ENCODE peak calls at places on chromosome 3, in four cellular contexts. E, A, F and W are unnamed samples.

GRCh38 chr3:49910409-49911123 is 6.9 kb upstream of the MST1R start:
- DNase-seq in E (no peak), A (no peak), F (no peak), W (no peak)

GRCh38 chr3:148737104-148737525 is 39.4 kb downstream of the AGTR1 start:
- DNase-seq in E (peak; percentile 78), A (no peak), F (no peak), W (no peak)

GRCh38 chr3:173586176-173586575 is 188.6 kb downstream of the NLGN1 start:
- DNase-seq in A (no peak), F (no peak), E (no peak), W (no peak)

GRCh38 chr3:195302436-195302835 is 31.5 kb upstream of the XXYLT1 start:
- DNase-seq in F (no peak), E (no peak), A (no peak), W (no peak)

GRCh38 chr3:105878061-105878460 is 9.2 kb upstream of the CBLB start:
- DNase-seq in E (no peak), A (no peak), F (no peak), W (no peak)

GRCh38 chr3:59502806-59503205 is 453.0 kb upstream of the CFAP20DC start:
- DNase-seq in A (no peak), F (no peak), E (peak; percentile 34), W (no peak)

GRCh38 chr3:124700880-124701684 is 29.2 kb upstream of the UMPS start:
- DNase-seq in E (peak; percentile 86), A (no peak), F (no peak), W (no peak)

GRCh38 chr3:141663993-141664392 is 74.1 kb upstream of the RNF7 start:
- DNase-seq in E (peak; percentile 24), F (no peak), A (no peak), W (no peak)

GRCh38 chr3:123813876-123814275 is 70.3 kb downstream of the MYLK start:
- DNase-seq in F (no peak), A (no peak), E (no peak), W (peak; percentile 18)

GRCh38 chr3:99413504-99413903 is 224.9 kb upstream of the COL8A1 start:
- DNase-seq in A (no peak), F (no peak), E (no peak), W (no peak)

GRCh38 chr3:53616971-53617892 is 122.8 kb downstream of the CACNA1D start:
- DNase-seq in A (no peak), E (no peak), F (no peak), W (no peak)

GRCh38 chr3:149639093-149639486 is 18.7 kb downstream of the WWTR1 start:
- DNase-seq in F (no peak), A (no peak), E (no peak), W (no peak)

GRCh38 chr3:36695769-36696137 is 68.6 kb downstream of the DCLK3 start:
- DNase-seq in E (no peak), A (no peak), F (no peak), W (no peak)

GRCh38 chr3:19147905-19148767 is at the start of gene KCNH8:
- DNase-seq in A (peak; percentile 79), E (peak; percentile 57), F (no peak), W (peak; percentile 3)

GRCh38 chr3:24133942-24134341 is 188.9 kb downstream of the NR1D2 start:
- DNase-seq in A (no peak), F (no peak), E (no peak), W (no peak)

GRCh38 chr3:37715976-37716375 is 145.7 kb upstream of the CTDSPL start:
- DNase-seq in F (no peak), E (no peak), A (no peak), W (no peak)

GRCh38 chr3:127790580-127791183 is 31.6 kb downstream of the MGLL start:
- DNase-seq in F (no peak), A (peak; percentile 64), E (no peak), W (no peak)

GRCh38 chr3:127792664-127793292 is 29.5 kb downstream of the MGLL start:
- DNase-seq in F (no peak), E (peak; percentile 69), A (peak; percentile 33), W (peak; percentile 67)

GRCh38 chr3:127790009-127790533 is 32.2 kb downstream of the MGLL start:
- DNase-seq in E (no peak), F (no peak), A (peak; percentile 24), W (no peak)

GRCh38 chr3:127789051-127789450 is 33.3 kb downstream of the MGLL start:
- DNase-seq in F (no peak), E (no peak), A (peak; percentile 33), W (no peak)

GRCh38 chr3:127791221-127791913 is 30.9 kb downstream of the MGLL start:
- DNase-seq in E (peak; percentile 75), F (no peak), A (peak; percentile 63), W (no peak)
- TF ChIP-seq CTCF in E (peak; percentile 36), F (no peak), A (no peak), W (no peak)

GRCh38 chr3:122307987-122308386 is 17.1 kb upstream of the CSTA start:
- DNase-seq in F (no peak), E (no peak), A (no peak), W (no peak)

GRCh38 chr3:122310361-122310760 is 14.7 kb upstream of the CSTA start:
- DNase-seq in E (peak; percentile 46), F (no peak), A (no peak), W (no peak)

GRCh38 chr3:122307288-122307687 is 17.8 kb upstream of the CSTA start:
- DNase-seq in A (no peak), E (no peak), F (no peak), W (no peak)

GRCh38 chr3:122306622-122306953 is 18.5 kb upstream of the CSTA start:
- DNase-seq in F (no peak), A (no peak), E (no peak), W (no peak)

DNA sequence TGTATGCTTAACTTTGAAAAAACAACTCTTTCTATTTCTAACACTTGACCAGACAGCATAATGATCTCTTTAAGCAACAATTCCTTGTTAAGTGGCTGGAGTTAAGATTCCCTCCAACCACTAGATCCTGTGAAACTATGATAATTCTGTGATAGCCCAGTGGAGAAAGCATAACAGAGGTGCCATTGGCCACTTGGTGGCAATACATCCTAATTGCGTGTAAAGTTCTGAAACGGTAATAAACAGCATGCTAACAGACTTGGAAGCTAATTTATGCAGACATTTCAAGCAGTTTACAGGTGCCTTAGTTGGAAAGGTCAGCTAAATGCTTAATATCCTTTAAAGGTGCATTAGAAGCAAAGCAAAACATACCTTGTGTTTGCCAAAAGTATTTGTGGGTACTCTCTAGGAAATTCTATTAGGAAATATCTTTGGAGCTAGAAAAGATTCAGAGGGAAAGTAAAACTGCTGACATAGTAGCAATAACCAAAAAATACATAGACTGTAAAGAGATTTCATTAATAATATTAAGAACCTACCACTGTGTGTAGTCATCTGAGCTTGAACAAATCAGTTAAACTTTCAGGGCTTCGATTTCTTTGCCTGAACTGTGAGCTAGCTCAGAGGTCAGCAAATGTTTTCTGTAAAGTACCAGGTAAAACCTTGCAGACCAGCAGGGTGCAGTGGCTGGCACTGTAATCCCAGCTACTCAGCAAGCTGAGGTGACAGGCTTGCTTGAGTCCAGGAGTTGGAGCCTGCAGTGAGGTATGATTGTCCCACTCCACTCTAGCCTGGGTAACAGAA is 19.0 kb upstream of the CSTA start:
- DNase-seq in F (no peak), E (peak; percentile 56), A (no peak), W (no peak)
- H3K27ac ChIP-seq in F (no peak overlapping the region), E (no peak overlapping the region), A (no peak overlapping the region), W (no peak overlapping the region)

DNA sequence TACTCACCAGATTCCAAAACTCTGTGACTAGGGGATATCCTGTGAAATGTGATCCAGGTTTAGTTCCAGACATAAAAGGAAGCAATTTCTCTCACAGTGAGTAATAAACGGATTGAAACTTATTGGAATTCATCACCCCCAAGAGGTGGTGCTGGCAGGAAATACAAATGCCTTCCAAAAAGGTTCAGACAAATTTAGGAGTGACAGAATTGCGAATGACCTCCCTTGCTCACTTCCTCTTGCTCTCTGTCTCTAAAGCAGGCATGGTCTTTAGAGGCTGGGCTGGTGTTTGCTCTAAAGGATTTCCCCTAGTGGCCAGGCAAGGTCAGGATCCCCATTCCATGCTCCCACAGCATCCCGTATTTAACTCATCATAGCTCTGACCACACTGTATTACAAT is 449.4 kb upstream of the PPP2R3A start:
- DNase-seq in E (no peak), A (no peak), F (no peak), W (no peak)
- TF ChIP-seq CTCF in E (no peak), A (no peak), F (no peak), W (no peak)

GRCh38 chr3:72767927-72768880 is 80.0 kb downstream of the SHQ1 start:
- DNase-seq in A (no peak), F (no peak), E (no peak), W (no peak)
- H3K27ac ChIP-seq in A (no peak overlapping the region), F (no peak overlapping the region), E (no peak overlapping the region), W (no peak overlapping the region)

DNA sequence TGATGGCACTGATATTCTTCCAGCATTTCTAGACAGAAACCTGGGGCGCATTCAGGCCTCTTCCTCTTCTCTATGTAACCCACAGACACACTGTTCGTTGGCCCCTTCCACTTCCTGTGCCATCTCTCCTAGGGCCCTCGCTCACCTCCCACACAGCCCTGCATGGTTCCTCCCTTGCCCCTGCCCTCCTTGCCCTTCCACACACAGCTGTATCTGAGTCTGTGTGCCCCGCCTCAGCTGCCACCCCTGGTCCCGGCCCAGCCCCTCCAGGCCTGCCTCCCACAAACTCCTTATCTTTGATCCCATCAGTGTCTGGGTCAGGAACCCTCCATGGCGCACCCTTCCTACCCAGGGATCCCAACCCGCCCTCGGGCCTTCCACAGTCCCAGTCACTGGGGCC is 37.9 kb downstream of the RAB6B start:
- DNase-seq in E (no peak), A (no peak), F (no peak), W (no peak)
- TF ChIP-seq CTCF in E (no peak), A (no peak), F (no peak), W (no peak)